ENCODE peak calls at places on chromosomes 3 and 15, in five cellular contexts. G is activated CD8-positive, alpha-beta memory T cell treated with anti-CD3 and anti-CD28 coated beads, Interleukin-2, amount 10 ng/mL, durations not matched to agents 7 days and 5 days; A is neural crest cell; Q is NCI-H460; U is Caki2. T is an unnamed sample.
A peak's percentile ranks its signal among the peaks of the same experiment; 100 is the strongest.

GRCh38 chr3:24315342-24315741 is 179.3 kb downstream of the THRB start:
- DNase-seq in A (no peak), Q (no peak), G (no peak), U (no peak), T (no peak)

GRCh38 chr3:59839810-59840515 is 790.1 kb upstream of the CFAP20DC start:
- DNase-seq in U (no peak), Q (no peak), A (no peak), G (no peak), T (no peak)

GRCh38 chr3:111071257-111072015 is at the start of gene NECTIN3:
- DNase-seq in Q (peak; percentile 58), U (peak; percentile 95), G (peak; percentile 91), A (peak; percentile 91), T (peak; percentile 82)

GRCh38 chr15:85289677-85290365 is 90.6 kb upstream of the AKAP13 start:
- DNase-seq in G (no peak), Q (peak; percentile 57), A (no peak), U (peak; percentile 6), T (no peak)

GRCh38 chr3:50523170-50523865 is 19.9 kb upstream of the CACNA2D2 start:
- DNase-seq in Q (no peak), U (peak; percentile 71), A (no peak), G (no peak), T (no peak)

GRCh38 chr15:36658321-36658720 is 78.9 kb downstream of the CDIN1 start:
- DNase-seq in A (no peak), Q (no peak), U (no peak), G (no peak), T (no peak)

GRCh38 chr15:79954659-79955058 is 16.3 kb downstream of the BCL2A1 start:
- DNase-seq in U (no peak), A (no peak), G (no peak), Q (no peak), T (no peak)

GRCh38 chr3:125043599-125044151 is 12.1 kb downstream of the HEG1 start:
- DNase-seq in U (no peak), A (no peak), Q (no peak), G (no peak), T (no peak)

GRCh38 chr3:104458657-104459056 is 908.1 kb upstream of the ALCAM start:
- DNase-seq in G (no peak), U (no peak), Q (no peak), A (no peak), T (no peak)

GRCh38 chr3:153349138-153349499 is 187.1 kb downstream of the RAP2B start:
- DNase-seq in Q (no peak), A (no peak), U (no peak), G (no peak), T (no peak)

GRCh38 chr15:30649952-30650929 is 24.3 kb downstream of the ARHGAP11B start:
- DNase-seq in U (no peak), Q (no peak), G (no peak), A (no peak), T (no peak)

GRCh38 chr3:194472290-194472920 is 14.4 kb downstream of the ATP13A3 start:
- DNase-seq in Q (peak; percentile 49), G (no peak), A (no peak), U (peak; percentile 53), T (no peak)

GRCh38 chr3:105458518-105459215 is 92.0 kb downstream of the ALCAM start:
- DNase-seq in A (no peak), G (no peak), U (no peak), Q (no peak), T (no peak)

GRCh38 chr15:70320077-70320830 is 222.5 kb upstream of the TLE3 start:
- DNase-seq in Q (no peak), A (no peak), U (no peak), G (no peak), T (no peak)

T was measured in kidney epithelial cell.